ENCODE peak calls at places on chromosomes 1 and 21, in four cellular contexts. H, Q, C and P are unnamed samples.

GRCh38 chr21:29349702-29350101 is 51.0 kb downstream of the BACH1 start:
- DNase-seq in H (no peak), Q (no peak), C (no peak), P (no peak)

GRCh38 chr1:231512147-231512698 is 16.2 kb upstream of the TSNAX start:
- DNase-seq in H (no peak), Q (no peak), C (no peak), P (peak)

GRCh38 chr1:109503935-109504334 is 5.6 kb downstream of the AMIGO1 start:
- DNase-seq in H (no peak), Q (no peak), C (no peak), P (no peak)

GRCh38 chr1:221230605-221231004 is 351.4 kb downstream of the HLX start:
- DNase-seq in H (no peak), Q (no peak), C (no peak), P (no peak)

GRCh38 chr1:204846546-204846945 is 24.1 kb upstream of the NFASC start:
- DNase-seq in H (no peak), Q (no peak), C (no peak), P (no peak)

GRCh38 chr1:109488201-109488600 is 4.5 kb downstream of the ATXN7L2 start:
- DNase-seq in H (no peak), Q (no peak), C (no peak), P (no peak)

GRCh38 chr1:215643592-215644321 is 76.7 kb downstream of the KCTD3 start:
- DNase-seq in H (no peak), Q (no peak), C (no peak), P (no peak)

GRCh38 chr1:185733818-185734709 is at the start of gene HMCN1:
- DNase-seq in H (no peak), Q (peak), C (no peak), P (no peak)

GRCh38 chr1:211344335-211344664 is 17.7 kb downstream of the TRAF5 start:
- DNase-seq in H (no peak), Q (no peak), C (no peak), P (no peak)

GRCh38 chr1:155169541-155169940 is 3.6 kb downstream of the KRTCAP2 start:
- DNase-seq in H (no peak), Q (no peak), C (no peak), P (no peak)

GRCh38 chr1:199490804-199491527 is 536.5 kb upstream of the NR5A2 start:
- DNase-seq in H (no peak), Q (no peak), C (no peak), P (peak)